ENCODE peak calls at places on chromosomes 16 and 17, in nine cellular contexts. U, N, J, Y, M, X, K, E and C are unnamed samples.

GRCh38 chr16:23435500-23435899 is 17.5 kb downstream of the COG7 start:
- DNase-seq in M (peak; percentile 48), J (peak; percentile 30), X (peak; percentile 69), U (peak; percentile 14), E (peak; percentile 28), N (peak; percentile 79), Y (peak; percentile 80), K (no peak), C (peak; percentile 6)

GRCh38 chr16:82671743-82672142 is 45.0 kb downstream of the CDH13 start:
- DNase-seq in J (no peak), N (no peak), K (no peak), X (no peak), U (no peak), Y (no peak), M (no peak), E (peak; percentile 24), C (no peak)

GRCh38 chr17:76585048-76585648 is 512 bp downstream of the ST6GALNAC2 start:
- DNase-seq in N (peak; percentile 30), J (peak; percentile 41), Y (peak; percentile 67), U (no peak), E (no peak), X (no peak), K (no peak), M (peak; percentile 54), C (no peak)

GRCh38 chr16:55323637-55324490 is at the start of gene IRX6:
- DNase-seq in E (no peak), M (no peak), X (peak; percentile 59), K (no peak), Y (peak; percentile 77), N (peak; percentile 78), U (no peak), J (no peak), C (peak; percentile 12)

GRCh38 chr16:83968483-83968865 is 430 bp downstream of the NECAB2 start:
- DNase-seq in K (no peak), X (no peak), E (no peak), J (no peak), Y (peak; percentile 39), M (no peak), U (no peak), N (no peak), C (no peak)

GRCh38 chr17:63826468-63827001 is 696 bp upstream of the PSMC5 start:
- DNase-seq in J (no peak), E (no peak), U (no peak), N (peak; percentile 43), M (no peak), K (no peak), Y (no peak), X (no peak), C (no peak)

GRCh38 chr16:2284001-2284770 is 16.3 kb upstream of the RNPS1 start:
- DNase-seq in E (no peak), M (no peak), N (no peak), K (no peak), Y (no peak), J (no peak), U (no peak), X (no peak), C (no peak)

GRCh38 chr17:5249615-5250014 is 15.0 kb upstream of the SCIMP start:
- DNase-seq in M (peak; percentile 17), J (peak; percentile 70), U (peak; percentile 33), E (peak; percentile 29), N (peak; percentile 57), K (peak; percentile 14), X (peak; percentile 68), Y (no peak), C (peak; percentile 35)

GRCh38 chr17:64318068-64318467 is 55.0 kb upstream of the TEX2 start:
- DNase-seq in M (no peak), N (no peak), X (no peak), U (no peak), K (no peak), E (no peak), Y (no peak), J (no peak), C (no peak)

GRCh38 chr16:27426423-27427408 is 24.7 kb downstream of the IL21R start:
- DNase-seq in X (no peak), J (peak; percentile 86), E (peak; percentile 67), M (no peak), Y (no peak), N (peak; percentile 2), K (no peak), U (peak; percentile 30), C (peak; percentile 87)

GRCh38 chr16:29978081-29978480 is 4.4 kb downstream of the TAOK2 start:
- DNase-seq in X (no peak), Y (no peak), M (no peak), U (no peak), N (no peak), E (no peak), J (no peak), K (no peak), C (no peak)

GRCh38 chr16:64196444-64196843 is 925.4 kb downstream of the CDH11 start:
- DNase-seq in N (no peak), U (no peak), M (no peak), J (no peak), K (no peak), E (no peak), Y (no peak), X (no peak), C (no peak)

GRCh38 chr17:80720624-80721577 is 176.3 kb downstream of the RPTOR start:
- DNase-seq in M (peak; percentile 56), J (peak; percentile 93), Y (no peak), E (peak; percentile 70), K (peak; percentile 54), X (no peak), U (no peak), N (peak; percentile 28), C (peak; percentile 92)

GRCh38 chr17:61232871-61233270 is 166.8 kb upstream of the TBX2 start:
- DNase-seq in E (no peak), M (no peak), U (no peak), Y (no peak), J (no peak), N (no peak), X (no peak), K (no peak), C (no peak)

GRCh38 chr17:81551458-81552243 is 502 bp downstream of the FAAP100 start:
- DNase-seq in Y (no peak), U (no peak), K (peak; percentile 71), E (no peak), X (no peak), M (no peak), N (peak; percentile 35), J (peak; percentile 24), C (no peak)

GRCh38 chr17:61492759-61493526 is 40.7 kb downstream of the TBX4 start:
- DNase-seq in Y (no peak), N (no peak), M (no peak), K (no peak), J (no peak), E (no peak), U (no peak), X (no peak), C (no peak)

GRCh38 chr16:11258553-11259287 is 2.7 kb upstream of the SOCS1 start:
- DNase-seq in J (no peak), N (no peak), U (peak; percentile 69), X (no peak), Y (peak; percentile 67), M (no peak), E (no peak), K (no peak), C (no peak)

GRCh38 chr17:8746501-8747236 is 2.0 kb upstream of the CCDC42 start:
- DNase-seq in X (no peak), M (no peak), E (no peak), N (no peak), J (no peak), K (no peak), Y (no peak), U (no peak), C (no peak)

GRCh38 chr17:33322063-33322462 is 29.0 kb upstream of the ASIC2 start:
- DNase-seq in U (no peak), Y (no peak), J (no peak), K (no peak), M (no peak), X (no peak), E (no peak), N (no peak), C (no peak)

GRCh38 chr17:12403881-12404398 is 261.8 kb upstream of the MYOCD start:
- DNase-seq in J (no peak), N (no peak), E (no peak), K (no peak), X (no peak), U (no peak), M (no peak), Y (no peak), C (no peak)

GRCh38 chr17:45149669-45150603 is 1.7 kb downstream of the HEXIM1 start:
- DNase-seq in K (peak; percentile 70), M (peak; percentile 21), X (no peak), J (no peak), N (peak; percentile 42), Y (peak; percentile 77), U (peak; percentile 80), E (peak; percentile 17), C (no peak)